ENCODE peak calls at places on chromosomes 7 and 10, in nine cellular contexts. K, P, R, V, F, T, G, H and U are unnamed samples.

GRCh38 chr10:79391231-79392019 is 44.2 kb downstream of the PPIF start:
- DNase-seq in K (peak), P (peak), R (no peak), V (no peak), F (no peak), T (no peak), G (no peak), H (no peak), U (no peak)

GRCh38 chr7:92840309-92840708 is 3.9 kb upstream of the CDK6 start:
- DNase-seq in K (peak), P (no peak), R (no peak), V (no peak), F (no peak), T (no peak), G (no peak), H (no peak), U (no peak)

GRCh38 chr7:85068796-85069195 is 118.1 kb downstream of the SEMA3D start:
- DNase-seq in K (no peak), P (peak), R (no peak), V (no peak), F (peak), T (no peak), G (no peak), H (no peak), U (peak)

GRCh38 chr10:71708301-71708703 is 11.3 kb downstream of the C10orf105 start:
- DNase-seq in K (peak), P (peak), R (no peak), V (peak), F (no peak), T (peak), G (peak), H (peak), U (no peak)

GRCh38 chr7:127809285-127809702 is 157.3 kb downstream of the SND1 start:
- DNase-seq in K (no peak), P (peak), R (no peak), V (no peak), F (peak), T (peak), G (no peak), H (no peak), U (peak)

GRCh38 chr10:132533571-132534260 is 3.9 kb upstream of the INPP5A start:
- DNase-seq in K (no peak), P (no peak), R (no peak), V (no peak), F (no peak), T (no peak), G (no peak), H (no peak), U (no peak)

GRCh38 chr7:78221961-78222751 is 423.6 kb downstream of the PHTF2 start:
- DNase-seq in K (peak), P (peak), R (no peak), V (no peak), F (peak), T (no peak), G (no peak), H (no peak), U (no peak)

GRCh38 chr7:3455826-3456444 is 154.9 kb downstream of the SDK1 start:
- DNase-seq in K (peak), P (no peak), R (no peak), V (no peak), F (peak), T (no peak), G (no peak), H (no peak), U (no peak)

GRCh38 chr10:3895045-3895609 is 110.1 kb upstream of the KLF6 start:
- DNase-seq in K (no peak), P (peak), R (no peak), V (no peak), F (peak), T (no peak), G (peak), H (no peak), U (peak)

GRCh38 chr10:5317547-5318107 is 47.1 kb upstream of the UCN3 start:
- DNase-seq in K (peak), P (peak), R (no peak), V (no peak), F (peak), T (no peak), G (peak), H (no peak), U (peak)

GRCh38 chr7:140829720-140830119 is 95.0 kb downstream of the BRAF start:
- DNase-seq in K (no peak), P (no peak), R (no peak), V (no peak), F (no peak), T (no peak), G (no peak), H (no peak), U (no peak)

GRCh38 chr7:106312906-106313305 is 28.1 kb upstream of the NAMPT start:
- DNase-seq in K (no peak), P (no peak), R (no peak), V (no peak), F (no peak), T (no peak), G (no peak), H (no peak), U (no peak)
- H3K4me3 ChIP-seq in K (no peak), P (no peak), R (no peak), V (no peak), F (no peak), T (no peak), G (no peak), H (no peak), U (no peak)

DNA sequence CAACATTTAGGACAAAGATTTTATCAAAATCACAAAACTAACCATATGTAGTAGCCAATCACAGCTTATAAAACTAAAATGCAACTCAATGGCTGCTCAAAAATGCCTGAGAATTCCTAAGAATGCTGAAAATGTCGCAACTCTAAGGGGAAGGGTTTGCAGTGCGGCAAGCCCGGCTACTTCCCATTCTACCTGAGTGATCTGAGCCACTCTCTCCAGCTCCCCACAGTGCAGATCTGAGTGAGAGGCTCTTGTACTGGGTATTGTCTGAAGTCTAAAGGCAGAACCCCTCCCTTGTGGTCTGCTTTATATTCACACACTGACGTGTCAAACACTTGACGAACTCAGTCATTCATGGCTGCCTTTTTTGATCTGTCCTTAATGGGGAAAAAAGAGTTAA is 28.9 kb downstream of the RAB11FIP2 start:
- DNase-seq in K (peak), P (no peak), R (no peak), V (no peak), F (no peak), T (no peak), G (no peak), H (peak), U (no peak)
- H3K4me2 ChIP-seq in K (no peak), P (no peak), R (no peak), V (no peak), F (no peak), T (no peak), G (no peak), H (no peak), U (no peak)

DNA sequence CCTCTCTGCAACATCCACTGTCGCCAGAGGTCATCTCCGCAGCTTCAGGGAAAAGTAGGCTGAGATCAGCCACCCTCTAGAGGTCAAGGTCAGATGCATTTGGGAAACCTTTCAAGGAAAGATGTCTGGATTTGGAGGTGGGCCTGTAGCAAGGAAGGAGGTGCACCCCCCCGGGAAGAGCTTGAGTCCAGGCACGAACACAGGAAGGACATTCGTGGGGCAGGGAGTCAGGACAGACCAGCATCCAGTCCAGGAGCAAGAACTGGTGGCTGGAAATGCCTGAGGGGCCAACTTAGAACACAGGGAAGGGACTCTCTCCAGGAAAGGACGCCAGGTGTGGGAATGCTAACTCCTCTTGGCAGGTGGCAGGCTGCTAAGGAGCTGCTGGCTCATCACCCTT is 614.1 kb upstream of the MGMT start:
- DNase-seq in K (no peak), P (no peak), R (no peak), V (no peak), F (no peak), T (no peak), G (no peak), H (no peak), U (no peak)
- H3K27ac ChIP-seq in K (no peak), P (no peak), R (no peak), V (no peak), F (no peak), T (no peak), G (no peak), H (no peak), U (no peak)

DNA sequence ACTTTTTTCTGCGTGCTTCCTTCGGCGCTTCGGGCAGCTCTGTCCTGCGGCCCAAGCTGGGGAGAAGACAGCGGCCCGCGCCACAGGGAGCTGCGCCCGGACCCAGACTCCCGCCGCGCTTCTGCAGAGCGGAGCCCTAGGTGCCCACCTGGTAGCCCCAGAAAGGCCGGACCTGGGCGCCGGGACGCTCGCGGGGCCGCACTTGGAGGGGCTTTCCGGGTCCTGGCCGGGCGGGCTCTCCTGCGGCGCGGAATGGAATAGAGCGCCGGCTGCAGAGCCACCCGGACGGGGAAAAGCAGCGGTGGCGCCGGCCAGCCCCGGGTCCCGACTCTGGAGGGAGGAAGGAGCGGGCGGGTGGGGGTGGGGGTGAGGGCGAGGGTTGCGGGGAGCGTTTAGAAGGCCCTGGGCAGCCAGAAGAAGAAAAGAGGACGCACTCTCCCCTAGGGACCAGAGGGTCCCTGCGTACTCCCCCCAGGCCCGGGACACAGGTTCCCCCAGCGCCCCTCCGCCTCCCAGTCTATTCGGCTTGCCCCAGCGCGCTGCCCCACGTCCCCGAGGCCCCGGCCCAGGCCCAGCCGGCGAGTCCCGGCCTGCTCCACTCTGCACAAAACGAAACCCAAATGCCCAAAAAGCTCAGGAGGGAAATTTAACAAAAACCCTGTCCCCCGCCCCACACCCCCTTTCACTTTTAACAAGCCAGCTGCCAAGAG is 4.5 kb downstream of the ZNF503 start:
- DNase-seq in K (peak), P (peak), R (no peak), V (no peak), F (no peak), T (no peak), G (no peak), H (peak), U (no peak)
- H3K4me3 ChIP-seq in K (no peak), P (peak), R (no peak), V (no peak), F (peak), T (no peak), G (no peak), H (no peak), U (peak)

GRCh38 chr7:73518470-73518869 is 3.6 kb downstream of the BAZ1B start:
- DNase-seq in K (no peak), P (no peak), R (no peak), V (no peak), F (no peak), T (no peak), G (no peak), H (no peak), U (no peak)
- H3K4me2 ChIP-seq in K (peak), P (peak), R (peak), V (peak), F (peak), T (peak), G (peak), H (no peak), U (peak)

GRCh38 chr7:100575206-100575631 is 1.5 kb upstream of the SAP25 start:
- DNase-seq in K (no peak), P (no peak), R (no peak), V (no peak), F (no peak), T (no peak), G (no peak), H (no peak), U (no peak)
- H3K27ac ChIP-seq in K (no peak), P (no peak), R (no peak), V (no peak), F (no peak), T (no peak), G (no peak), H (no peak), U (no peak)

DNA sequence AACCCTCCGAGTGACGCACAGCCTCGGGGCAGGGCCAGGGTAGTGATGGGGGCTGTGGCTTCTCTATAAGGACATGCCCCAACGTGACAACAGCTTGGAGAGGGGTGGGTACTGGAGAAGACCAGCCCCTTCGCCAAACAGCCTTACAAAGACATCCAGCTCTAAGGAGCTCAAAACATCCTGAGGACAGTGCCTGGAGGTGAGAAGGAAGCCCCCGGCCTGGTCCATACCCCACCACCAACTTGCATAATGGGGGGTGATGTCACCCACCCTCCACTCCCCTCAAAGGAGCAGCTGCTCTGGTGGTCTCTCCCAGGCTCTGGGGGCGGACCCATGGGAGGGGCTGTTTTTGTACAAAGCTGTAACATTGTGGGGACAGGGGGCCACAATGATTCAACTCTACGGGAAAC is 15.1 kb downstream of the PRSS2 start:
- DNase-seq in K (peak), P (no peak), R (no peak), V (no peak), F (no peak), T (no peak), G (no peak), H (no peak), U (no peak)
- H3K4me3 ChIP-seq in K (no peak), P (no peak), R (no peak), V (no peak), F (no peak), T (no peak), G (no peak), H (no peak), U (no peak)